ENCODE peak calls at places on chromosome 7, in nine cellular contexts. N, W, P, Q, T, J, D, A and Y are unnamed samples.

GRCh38 chr7:693280-693679 is 33.2 kb upstream of the DNAAF5 start:
- DNase-seq in N (no peak), W (no peak), P (no peak), Q (no peak), T (no peak), J (no peak), D (no peak), A (no peak), Y (no peak)

GRCh38 chr7:128032605-128033235 is 1.5 kb upstream of the LRRC4 start:
- DNase-seq in N (no peak), W (no peak), P (no peak), Q (no peak), T (no peak), J (peak), D (no peak), A (no peak), Y (no peak)

GRCh38 chr7:134154581-134155130 is 27.5 kb downstream of the LRGUK start:
- DNase-seq in N (no peak), W (no peak), P (no peak), Q (no peak), T (no peak), J (no peak), D (no peak), A (no peak), Y (no peak)

GRCh38 chr7:1268866-1269265 is 36.2 kb downstream of the UNCX start:
- DNase-seq in N (no peak), W (no peak), P (no peak), Q (no peak), T (no peak), J (peak), D (no peak), A (no peak), Y (no peak)

GRCh38 chr7:114209968-114210367 is 204.6 kb upstream of the FOXP2 start:
- DNase-seq in N (no peak), W (no peak), P (no peak), Q (no peak), T (peak), J (no peak), D (no peak), A (no peak), Y (no peak)

GRCh38 chr7:23396222-23396621 is 74.1 kb downstream of the IGF2BP3 start:
- DNase-seq in N (no peak), W (no peak), P (no peak), Q (no peak), T (no peak), J (no peak), D (no peak), A (no peak), Y (no peak)

GRCh38 chr7:20228654-20229053 is 11.5 kb upstream of the MACC1 start:
- DNase-seq in N (no peak), W (no peak), P (no peak), Q (no peak), T (no peak), J (no peak), D (no peak), A (no peak), Y (no peak)

GRCh38 chr7:118974836-118975235 is 750.3 kb downstream of the ANKRD7 start:
- DNase-seq in N (no peak), W (no peak), P (no peak), Q (no peak), T (no peak), J (no peak), D (no peak), A (no peak), Y (no peak)

GRCh38 chr7:2978403-2978802 is 65.3 kb downstream of the CARD11 start:
- DNase-seq in N (peak), W (peak), P (peak), Q (no peak), T (peak), J (no peak), D (no peak), A (no peak), Y (peak)

GRCh38 chr7:46386428-46387399 is 465.6 kb upstream of the IGFBP3 start:
- DNase-seq in N (no peak), W (no peak), P (peak), Q (no peak), T (no peak), J (no peak), D (no peak), A (no peak), Y (no peak)

GRCh38 chr7:4960363-4960762 is 1.4 kb upstream of the MMD2 start:
- DNase-seq in N (peak), W (no peak), P (no peak), Q (no peak), T (no peak), J (no peak), D (peak), A (no peak), Y (no peak)

GRCh38 chr7:2106506-2106905 is 126.2 kb downstream of the MAD1L1 start:
- DNase-seq in N (no peak), W (no peak), P (no peak), Q (no peak), T (no peak), J (no peak), D (no peak), A (no peak), Y (no peak)

GRCh38 chr7:140055833-140056232 is 6.9 kb downstream of the PARP12 start:
- DNase-seq in N (no peak), W (no peak), P (no peak), Q (no peak), T (no peak), J (no peak), D (no peak), A (no peak), Y (no peak)

GRCh38 chr7:46058424-46058823 is 137.4 kb upstream of the IGFBP3 start:
- DNase-seq in N (no peak), W (peak), P (peak), Q (no peak), T (no peak), J (no peak), D (no peak), A (no peak), Y (no peak)

GRCh38 chr7:74572301-74573090 is 85.0 kb upstream of the GTF2I start:
- DNase-seq in N (no peak), W (no peak), P (no peak), Q (no peak), T (no peak), J (no peak), D (no peak), A (no peak), Y (no peak)

GRCh38 chr7:18030758-18031157 is 3.1 kb upstream of the PRPS1L1 start:
- DNase-seq in N (no peak), W (no peak), P (no peak), Q (no peak), T (no peak), J (no peak), D (no peak), A (no peak), Y (no peak)

GRCh38 chr7:94251-94801 is 98.0 kb upstream of the FAM20C start:
- DNase-seq in N (no peak), W (no peak), P (peak), Q (no peak), T (no peak), J (no peak), D (no peak), A (no peak), Y (no peak)

GRCh38 chr7:130721486-130722277 is 12.3 kb downstream of the KLF14 start:
- DNase-seq in N (no peak), W (peak), P (peak), Q (peak), T (peak), J (peak), D (peak), A (no peak), Y (peak)

GRCh38 chr7:12820777-12821176 is 133.3 kb downstream of the ARL4A start:
- DNase-seq in N (no peak), W (no peak), P (no peak), Q (no peak), T (no peak), J (no peak), D (no peak), A (no peak), Y (no peak)

GRCh38 chr7:99380032-99380822 is 5.7 kb downstream of the ARPC1B start:
- DNase-seq in N (no peak), W (peak), P (peak), Q (peak), T (peak), J (no peak), D (no peak), A (no peak), Y (no peak)

GRCh38 chr7:132858251-132858650 is 223.6 kb downstream of the CHCHD3 start:
- DNase-seq in N (no peak), W (no peak), P (no peak), Q (no peak), T (peak), J (no peak), D (no peak), A (no peak), Y (no peak)

GRCh38 chr7:73971701-73972341 is 56.2 kb upstream of the ELN start:
- DNase-seq in N (peak), W (no peak), P (no peak), Q (no peak), T (no peak), J (peak), D (peak), A (peak), Y (peak)

GRCh38 chr7:102819151-102819550 is 70.4 kb downstream of the FAM185A start:
- DNase-seq in N (no peak), W (no peak), P (no peak), Q (no peak), T (no peak), J (no peak), D (peak), A (no peak), Y (no peak)

GRCh38 chr7:80100254-80100653 is 34.4 kb upstream of the GNAI1 start:
- DNase-seq in N (no peak), W (no peak), P (no peak), Q (no peak), T (no peak), J (no peak), D (no peak), A (no peak), Y (no peak)

GRCh38 chr7:99729501-99730261 is 5.3 kb downstream of the CYP3A7 start:
- DNase-seq in N (no peak), W (peak), P (no peak), Q (no peak), T (no peak), J (peak), D (peak), A (no peak), Y (no peak)

GRCh38 chr7:132564849-132565248 is 11.4 kb downstream of the PLXNA4 start:
- DNase-seq in N (no peak), W (no peak), P (no peak), Q (no peak), T (no peak), J (no peak), D (no peak), A (no peak), Y (no peak)

GRCh38 chr7:35624299-35625186 is 70.4 kb downstream of the HERPUD2 start:
- DNase-seq in N (peak), W (peak), P (peak), Q (no peak), T (peak), J (peak), D (peak), A (peak), Y (peak)

GRCh38 chr7:67301667-67302066 is 305.0 kb downstream of the TYW1 start:
- DNase-seq in N (peak), W (no peak), P (no peak), Q (no peak), T (no peak), J (no peak), D (no peak), A (no peak), Y (no peak)